ENCODE peak calls at places on chromosomes 7 and 10, in four cellular contexts. P is tibial artery, D is epithelial cell of proximal tubule, B is GM13977. F is an unnamed sample.

GRCh38 chr10:114266521-114266920 is 27.5 kb downstream of the VWA2 start:
- DNase-seq in P (no peak), D (no peak), B (no peak), F (no peak)

GRCh38 chr7:107788662-107789061 is 14.4 kb downstream of the SLC26A3 start:
- DNase-seq in P (no peak), D (no peak), B (no peak), F (no peak)

GRCh38 chr10:68598978-68599753 is 39.0 kb downstream of the TET1 start:
- DNase-seq in P (peak), D (no peak), B (no peak), F (no peak)

GRCh38 chr10:77949167-77949566 is 22.6 kb upstream of the DLG5 start:
- DNase-seq in P (no peak), D (peak), B (no peak), F (no peak)

GRCh38 chr7:6443372-6443941 is 4.3 kb downstream of the DAGLB start:
- DNase-seq in P (no peak), D (no peak), B (no peak), F (no peak)

GRCh38 chr7:107145072-107145838 is 23.5 kb upstream of the HBP1 start:
- DNase-seq in P (no peak), D (no peak), B (no peak), F (no peak)

GRCh38 chr10:124544711-124545110 is 83.1 kb downstream of the LHPP start:
- DNase-seq in P (no peak), D (no peak), B (no peak), F (no peak)

GRCh38 chr7:149866817-149867447 is 6.8 kb upstream of the ATP6V0E2 start:
- DNase-seq in P (no peak), D (no peak), B (no peak), F (no peak)

GRCh38 chr10:114087255-114087654 is 43.6 kb downstream of the ADRB1 start:
- DNase-seq in P (no peak), D (no peak), B (no peak), F (no peak)

GRCh38 chr10:127012769-127013152 is 107.5 kb downstream of the DOCK1 start:
- DNase-seq in P (no peak), D (peak), B (no peak), F (no peak)

GRCh38 chr10:127600479-127600878 is 51.4 kb downstream of the NPS start:
- DNase-seq in P (no peak), D (no peak), B (no peak), F (no peak)

GRCh38 chr10:28269842-28270456 is 32.9 kb downstream of the MPP7 start:
- DNase-seq in P (no peak), D (no peak), B (no peak), F (no peak)

GRCh38 chr7:102287082-102287464 is 405 bp downstream of the SH2B2 start:
- DNase-seq in P (no peak), D (no peak), B (no peak), F (no peak)

GRCh38 chr10:110525349-110526260 is 27.9 kb downstream of the DUSP5 start:
- DNase-seq in P (no peak), D (no peak), B (no peak), F (no peak)

GRCh38 chr7:28329616-28330373 is 82.5 kb upstream of the CREB5 start:
- DNase-seq in P (no peak), D (no peak), B (no peak), F (no peak)

GRCh38 chr7:92835140-92835850 is 1.1 kb downstream of the CDK6 start:
- DNase-seq in P (peak), D (peak), B (peak), F (peak)

GRCh38 chr7:29508608-29509007 is 55.0 kb upstream of the PRR15 start:
- DNase-seq in P (no peak), D (no peak), B (no peak), F (no peak)

GRCh38 chr7:30837581-30837980 is 66.4 kb downstream of the MINDY4 start:
- DNase-seq in P (no peak), D (no peak), B (no peak), F (no peak)

GRCh38 chr10:21527634-21528451 is 2.4 kb upstream of the SKIDA1 start:
- DNase-seq in P (no peak), D (no peak), B (no peak), F (no peak)

GRCh38 chr10:56782503-56782902 is 421.4 kb upstream of the ZWINT start:
- DNase-seq in P (no peak), D (no peak), B (no peak), F (no peak)
- TF ChIP-seq CTCF in P (no peak), D (peak), B (no peak), F (no peak)

DNA sequence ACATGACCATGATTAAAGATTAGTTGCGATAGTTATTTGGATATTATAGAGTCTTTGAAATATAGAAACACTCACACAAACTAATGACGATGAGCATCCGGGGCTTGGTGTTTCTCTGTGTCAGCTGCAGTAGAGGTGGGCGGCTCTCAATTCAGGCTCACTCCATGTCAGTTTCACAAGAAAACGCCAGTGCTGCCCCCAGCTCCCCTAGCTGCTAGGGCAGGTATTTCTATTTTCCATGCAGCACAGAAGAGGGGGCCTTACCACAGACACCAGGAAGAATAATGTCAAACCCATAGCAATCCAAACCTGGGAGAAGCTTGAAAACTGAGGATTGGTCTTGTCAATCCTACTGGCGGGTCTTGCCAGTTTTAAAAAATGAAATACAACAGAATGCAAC is 197.1 kb downstream of the PHTF2 start:
- DNase-seq in P (no peak), D (no peak), B (no peak), F (no peak)
- TF ChIP-seq CTCF in P (no peak), D (peak), B (no peak), F (no peak)

GRCh38 chr7:21566094-21566493 is 23.3 kb downstream of the DNAH11 start:
- DNase-seq in P (no peak), D (peak), B (no peak), F (no peak)

GRCh38 chr7:21572914-21573313 is 30.1 kb downstream of the DNAH11 start:
- DNase-seq in P (no peak), D (no peak), B (no peak), F (no peak)

GRCh38 chr7:21565614-21566013 is 22.8 kb downstream of the DNAH11 start:
- DNase-seq in P (no peak), D (no peak), B (no peak), F (no peak)

GRCh38 chr7:21572331-21572730 is 29.5 kb downstream of the DNAH11 start:
- DNase-seq in P (no peak), D (no peak), B (no peak), F (no peak)

GRCh38 chr7:21568762-21569161 is 25.9 kb downstream of the DNAH11 start:
- DNase-seq in P (no peak), D (no peak), B (peak), F (peak)
- TF ChIP-seq CTCF in P (no peak), D (peak), B (peak), F (no peak)

GRCh38 chr10:119542357-119542989 is at the start of gene RGS10:
- DNase-seq in P (peak), D (no peak), B (peak), F (peak)
- TF ChIP-seq CTCF in P (no peak), D (no peak), B (no peak), F (no peak)

DNA sequence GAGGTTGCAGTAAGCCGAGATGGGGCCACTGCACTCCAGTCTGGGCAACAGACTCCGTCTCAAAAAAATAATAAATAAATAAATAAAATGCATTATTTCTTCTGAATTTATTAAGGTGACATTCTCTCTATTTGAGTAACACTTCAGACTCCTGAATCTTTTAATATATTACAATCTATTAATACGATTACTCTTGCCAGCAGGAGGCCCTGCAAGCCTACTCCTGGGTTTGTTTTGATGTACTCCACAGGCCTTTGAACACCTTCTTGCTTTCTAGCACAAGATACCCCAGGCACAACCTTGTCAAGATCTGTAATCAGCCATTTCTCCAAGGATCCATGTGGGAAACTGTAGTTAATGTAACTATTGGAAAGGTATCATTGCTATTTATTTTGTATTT is 63.5 kb downstream of the COBL start:
- DNase-seq in P (no peak), D (no peak), B (no peak), F (no peak)
- TF ChIP-seq CTCF in P (no peak), D (peak), B (no peak), F (no peak)

GRCh38 chr10:5776150-5776880 is 36.9 kb downstream of the GDI2 start:
- DNase-seq in P (no peak), D (no peak), B (no peak), F (no peak)
- TF ChIP-seq CTCF in P (no peak), D (peak), B (no peak), F (no peak)

GRCh38 chr10:56449770-56450169 is 88.7 kb upstream of the ZWINT start:
- DNase-seq in P (no peak), D (peak), B (no peak), F (no peak)
- TF ChIP-seq CTCF in P (no peak), D (peak), B (peak), F (no peak)

GRCh38 chr10:54002077-54002476 is 799.0 kb downstream of the PCDH15 start:
- DNase-seq in P (no peak), D (no peak), B (no peak), F (no peak)

GRCh38 chr10:53997953-53998352 is 803.1 kb downstream of the PCDH15 start:
- DNase-seq in P (no peak), D (no peak), B (no peak), F (no peak)
- TF ChIP-seq CTCF in P (no peak), D (peak), B (peak), F (no peak)

GRCh38 chr7:90955641-90956207 is 308.5 kb upstream of the FZD1 start:
- DNase-seq in P (no peak), D (no peak), B (no peak), F (no peak)

GRCh38 chr7:90957883-90958282 is 306.4 kb upstream of the FZD1 start:
- DNase-seq in P (no peak), D (no peak), B (no peak), F (no peak)

GRCh38 chr7:90961037-90961725 is 303.1 kb upstream of the FZD1 start:
- DNase-seq in P (no peak), D (no peak), B (no peak), F (no peak)

DNA sequence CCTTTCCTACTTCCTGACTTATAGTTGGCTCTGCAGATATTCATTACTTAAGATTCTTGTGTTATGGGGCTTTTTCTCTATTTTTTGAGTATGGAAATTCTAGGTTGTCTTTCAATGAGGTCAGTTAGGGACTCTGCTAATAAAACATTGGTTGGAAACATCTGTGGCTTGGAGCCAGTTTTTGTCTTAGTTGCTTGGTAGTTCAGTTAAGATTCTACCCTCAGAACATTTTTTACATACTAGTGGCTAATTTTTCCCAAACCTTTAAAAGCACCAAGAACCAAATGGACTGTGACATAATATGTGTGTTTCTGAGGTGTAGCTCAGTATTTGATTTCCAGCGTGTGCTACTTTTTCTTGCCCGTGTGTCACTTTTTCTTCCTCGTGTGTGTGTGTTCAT is 305.6 kb upstream of the FZD1 start:
- DNase-seq in P (no peak), D (peak), B (no peak), F (no peak)
- TF ChIP-seq CTCF in P (no peak), D (no peak), B (no peak), F (no peak)

F was measured in GM20000.